ENCODE peak calls at places on chromosomes 4 and X, in four cellular contexts. D is GM12878, W is uterus, H is lower leg skin. O is an unnamed sample.

GRCh38 chr4:72094054-72094780 is 62.4 kb downstream of the NPFFR2 start:
- DNase-seq in D (no peak), W (no peak), H (no peak), O (no peak)

GRCh38 chrX:114906978-114907510 is 110.4 kb downstream of the IL13RA2 start:
- DNase-seq in D (no peak), W (no peak), H (no peak), O (no peak)

GRCh38 chr4:1208266-1208961 is 36.0 kb upstream of the SPON2 start:
- DNase-seq in D (no peak), W (peak), H (peak), O (no peak)

GRCh38 chrX:24672701-24673190 is 21.0 kb upstream of the POLA1 start:
- DNase-seq in D (no peak), W (no peak), H (no peak), O (no peak)

GRCh38 chr4:5050520-5050955 is 742 bp upstream of the STK32B start:
- DNase-seq in D (no peak), W (peak), H (peak), O (peak)

GRCh38 chr4:42371306-42372063 is 25.8 kb upstream of the SHISA3 start:
- DNase-seq in D (no peak), W (no peak), H (no peak), O (peak)

GRCh38 chr4:932713-933070 is 432 bp downstream of the TMEM175 start:
- DNase-seq in D (no peak), W (no peak), H (no peak), O (no peak)

GRCh38 chrX:129318375-129318774 is 204.9 kb downstream of the SMARCA1 start:
- DNase-seq in D (no peak), W (no peak), H (no peak), O (no peak)

GRCh38 chr4:185359767-185360446 is 35.8 kb downstream of the LRP2BP start:
- DNase-seq in D (no peak), W (no peak), H (no peak), O (no peak)

GRCh38 chrX:133350751-133351150 is 64.5 kb downstream of the GPC4 start:
- DNase-seq in D (no peak), W (peak), H (peak), O (no peak)

GRCh38 chr4:139416073-139416673 is 37.7 kb upstream of the RAB33B start:
- DNase-seq in D (no peak), W (no peak), H (no peak), O (no peak)

GRCh38 chr4:139950568-139950967 is 203.4 kb downstream of the MAML3 start:
- DNase-seq in D (peak), W (no peak), H (no peak), O (no peak)

GRCh38 chr4:42302348-42302747 is 94.9 kb upstream of the SHISA3 start:
- DNase-seq in D (no peak), W (no peak), H (no peak), O (peak)

GRCh38 chrX:65591206-65591605 is 56.6 kb upstream of the LAS1L start:
- DNase-seq in D (no peak), W (no peak), H (peak), O (no peak)

GRCh38 chr4:88247148-88247547 is 37.2 kb downstream of the PPM1K start:
- DNase-seq in D (no peak), W (no peak), H (no peak), O (no peak)

GRCh38 chr4:147727476-147728028 is 4.3 kb upstream of the ARHGAP10 start:
- DNase-seq in D (no peak), W (no peak), H (no peak), O (no peak)

GRCh38 chrX:136220535-136220934 is 30.7 kb downstream of the MAP7D3 start:
- DNase-seq in D (no peak), W (no peak), H (no peak), O (no peak)

GRCh38 chr4:152950402-152951274 is 14.5 kb downstream of the FHDC1 start:
- DNase-seq in D (no peak), W (no peak), H (no peak), O (no peak)

GRCh38 chr4:26122690-26123089 is 198.1 kb upstream of the RBPJ start:
- DNase-seq in D (no peak), W (no peak), H (no peak), O (no peak)

GRCh38 chr4:2570551-2571222 is 34.2 kb downstream of the FAM193A start:
- DNase-seq in D (peak), W (no peak), H (no peak), O (no peak)

GRCh38 chr4:156977435-156978160 is 6.0 kb upstream of the PDGFC start:
- DNase-seq in D (no peak), W (no peak), H (no peak), O (no peak)

GRCh38 chrX:39855748-39856129 is 242.0 kb downstream of the BCOR start:
- DNase-seq in D (peak), W (no peak), H (no peak), O (no peak)

GRCh38 chr4:164307262-164307661 is 446.7 kb upstream of the SMIM31 start:
- DNase-seq in D (no peak), W (no peak), H (no peak), O (no peak)

GRCh38 chrX:129540068-129540653 is at the start of gene OCRL:
- DNase-seq in D (no peak), W (peak), H (peak), O (peak)

GRCh38 chrX:100477468-100477867 is 67.4 kb upstream of the PCDH19 start:
- DNase-seq in D (no peak), W (no peak), H (no peak), O (no peak)

GRCh38 chrX:149003863-149004660 is 501.0 kb downstream of the IDS start:
- DNase-seq in D (peak), W (no peak), H (no peak), O (no peak)

GRCh38 chr4:78762529-78762928 is 13.6 kb upstream of the BMP2K start:
- DNase-seq in D (no peak), W (no peak), H (no peak), O (no peak)

GRCh38 chrX:21958888-21959287 is 18.4 kb downstream of the SMS start:
- DNase-seq in D (no peak), W (no peak), H (no peak), O (no peak)

GRCh38 chr4:107388736-107389135 is 331.3 kb downstream of the PAPSS1 start:
- DNase-seq in D (no peak), W (no peak), H (no peak), O (no peak)

DNA sequence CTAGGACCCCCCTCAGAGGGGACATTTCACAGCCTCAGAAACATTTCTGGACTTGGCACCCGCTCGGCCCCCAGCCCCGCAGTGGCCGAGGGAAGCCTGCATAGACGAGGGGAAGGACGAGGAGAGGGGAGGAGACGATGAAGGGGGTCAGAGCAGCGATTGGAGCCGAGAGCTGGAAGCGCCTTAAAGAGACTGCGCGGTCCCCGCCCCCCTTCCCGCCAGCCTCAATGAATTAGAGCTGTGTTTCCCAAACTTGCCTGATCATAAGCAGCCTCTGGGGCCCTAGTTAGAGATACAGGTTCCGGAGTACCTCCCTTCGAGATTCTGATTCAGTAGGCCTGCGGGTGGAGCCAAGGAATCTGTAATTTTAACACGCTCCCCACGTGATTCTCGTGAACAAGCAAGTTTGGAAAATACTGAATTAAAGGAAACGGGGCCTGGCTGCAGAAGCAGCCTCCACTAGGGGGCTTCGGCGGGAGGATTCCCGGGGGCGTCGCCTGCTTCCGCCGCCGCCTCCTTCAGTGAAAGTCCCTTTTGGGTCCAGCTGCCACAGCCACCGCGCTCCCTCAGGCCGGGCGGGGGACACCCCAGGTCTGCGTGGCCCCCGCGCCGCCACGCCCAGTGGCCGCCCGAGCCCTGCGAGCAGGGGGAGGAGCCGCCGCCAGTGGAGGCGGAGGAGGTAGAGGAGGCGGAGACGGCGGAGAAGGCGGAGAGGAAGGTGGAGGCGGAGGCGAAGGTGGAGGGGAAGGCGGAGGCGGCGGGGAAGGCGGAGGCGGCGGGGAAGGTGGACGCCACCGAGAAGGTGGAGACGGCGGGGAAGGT is at the start of gene USP27X:
- DNase-seq in D (peak), W (peak), H (peak), O (peak)
- TF ChIP-seq POLR2A in D (peak), W (peak), H (no peak), O (peak)

GRCh38 chr4:187294861-187295260 is 571.2 kb upstream of the FAT1 start:
- DNase-seq in D (no peak), W (no peak), H (no peak), O (no peak)
- TF ChIP-seq POLR2A in D (no peak), W (no peak), H (no peak), O (no peak)

DNA sequence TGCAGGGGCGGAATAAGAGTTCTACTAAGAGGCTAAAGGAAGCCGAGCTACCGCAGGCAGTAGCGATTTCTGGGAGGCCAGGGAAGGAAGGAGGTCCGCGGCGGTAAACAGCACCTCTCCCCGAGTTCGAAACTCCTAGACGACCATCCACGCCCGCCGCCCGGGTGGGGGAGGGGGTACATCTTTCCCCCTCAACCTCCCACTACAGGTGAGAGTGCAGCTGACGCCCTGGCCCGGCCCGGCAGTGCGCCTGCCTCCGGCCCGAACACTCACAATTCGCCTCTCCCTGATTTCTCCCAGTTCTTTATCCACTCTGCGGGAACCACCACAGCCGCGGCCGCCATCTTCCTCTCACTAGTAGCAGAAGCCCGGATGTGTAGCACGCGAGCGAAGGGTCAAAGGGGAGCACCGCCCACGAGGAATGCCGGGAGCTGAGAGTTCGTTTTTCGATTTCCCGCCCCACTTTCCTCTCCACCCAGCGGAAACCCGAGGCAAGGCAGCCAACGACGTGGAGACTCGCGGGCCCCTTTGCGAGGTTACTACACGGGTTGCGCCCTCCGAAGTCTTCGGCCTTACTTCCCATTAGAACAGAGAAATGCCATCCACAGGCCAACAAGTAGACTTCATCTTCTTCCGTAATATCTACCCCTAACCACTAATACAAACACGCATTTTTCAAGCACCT is at the start of gene THOC2:
- DNase-seq in D (peak), W (peak), H (peak), O (peak)
- TF ChIP-seq POLR2A in D (peak), W (peak), H (no peak), O (peak)

GRCh38 chrX:106802388-106803275 is at the start of gene TBC1D8B:
- DNase-seq in D (peak), W (peak), H (peak), O (peak)
- TF ChIP-seq POLR2A in D (no peak), W (peak), H (no peak), O (peak)

GRCh38 chr4:73422458-73422752 is 13.6 kb upstream of the AFP start:
- DNase-seq in D (no peak), W (no peak), H (no peak), O (no peak)

GRCh38 chr4:73419106-73420038 is 15.3 kb downstream of the ALB start:
- DNase-seq in D (no peak), W (no peak), H (no peak), O (no peak)

GRCh38 chr4:73418677-73419076 is 14.6 kb downstream of the ALB start:
- DNase-seq in D (no peak), W (no peak), H (no peak), O (no peak)

GRCh38 chr4:73421708-73422457 is 14.1 kb upstream of the AFP start:
- DNase-seq in D (no peak), W (no peak), H (no peak), O (no peak)

DNA sequence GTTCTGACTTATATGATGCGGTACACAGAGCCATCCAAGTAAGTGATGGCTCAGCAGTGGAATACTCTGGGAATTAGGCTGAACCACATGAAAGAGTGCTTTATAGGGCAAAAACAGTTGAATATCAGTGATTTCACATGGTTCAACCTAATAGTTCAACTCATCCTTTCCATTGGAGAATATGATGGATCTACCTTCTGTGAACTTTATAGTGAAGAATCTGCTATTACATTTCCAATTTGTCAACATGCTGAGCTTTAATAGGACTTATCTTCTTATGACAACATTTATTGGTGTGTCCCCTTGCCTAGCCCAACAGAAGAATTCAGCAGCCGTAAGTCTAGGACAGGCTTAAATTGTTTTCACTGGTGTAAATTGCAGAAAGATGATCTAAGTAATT is 15.4 kb upstream of the AFP start:
- DNase-seq in D (no peak), W (no peak), H (no peak), O (no peak)
- TF ChIP-seq POLR2A in D (no peak), W (no peak), H (no peak), O (no peak)

GRCh38 chr4:145937021-145937861 is 1.4 kb downstream of the ZNF827 start:
- DNase-seq in D (no peak), W (peak), H (peak), O (no peak)

GRCh38 chr4:145937990-145938611 is 522 bp downstream of the ZNF827 start:
- DNase-seq in D (no peak), W (peak), H (no peak), O (no peak)

GRCh38 chr4:145939241-145939640 is 618 bp upstream of the ZNF827 start:
- DNase-seq in D (no peak), W (no peak), H (no peak), O (no peak)

GRCh38 chr4:145939856-145940255 is 1.2 kb upstream of the ZNF827 start:
- DNase-seq in D (no peak), W (no peak), H (no peak), O (no peak)

GRCh38 chr4:145938618-145939177 is at the start of gene ZNF827:
- DNase-seq in D (peak), W (peak), H (peak), O (no peak)
- TF ChIP-seq POLR2A in D (peak), W (no peak), H (no peak), O (peak)

GRCh38 chrX:68684291-68684918 is 36.9 kb downstream of the STARD8 start:
- DNase-seq in D (no peak), W (no peak), H (no peak), O (no peak)

GRCh38 chrX:68684919-68685304 is 37.4 kb downstream of the STARD8 start:
- DNase-seq in D (no peak), W (no peak), H (no peak), O (no peak)

GRCh38 chrX:68683580-68683979 is 36.1 kb downstream of the STARD8 start:
- DNase-seq in D (no peak), W (no peak), H (no peak), O (no peak)

GRCh38 chrX:68686684-68687045 is 39.2 kb downstream of the STARD8 start:
- DNase-seq in D (no peak), W (peak), H (no peak), O (no peak)

DNA sequence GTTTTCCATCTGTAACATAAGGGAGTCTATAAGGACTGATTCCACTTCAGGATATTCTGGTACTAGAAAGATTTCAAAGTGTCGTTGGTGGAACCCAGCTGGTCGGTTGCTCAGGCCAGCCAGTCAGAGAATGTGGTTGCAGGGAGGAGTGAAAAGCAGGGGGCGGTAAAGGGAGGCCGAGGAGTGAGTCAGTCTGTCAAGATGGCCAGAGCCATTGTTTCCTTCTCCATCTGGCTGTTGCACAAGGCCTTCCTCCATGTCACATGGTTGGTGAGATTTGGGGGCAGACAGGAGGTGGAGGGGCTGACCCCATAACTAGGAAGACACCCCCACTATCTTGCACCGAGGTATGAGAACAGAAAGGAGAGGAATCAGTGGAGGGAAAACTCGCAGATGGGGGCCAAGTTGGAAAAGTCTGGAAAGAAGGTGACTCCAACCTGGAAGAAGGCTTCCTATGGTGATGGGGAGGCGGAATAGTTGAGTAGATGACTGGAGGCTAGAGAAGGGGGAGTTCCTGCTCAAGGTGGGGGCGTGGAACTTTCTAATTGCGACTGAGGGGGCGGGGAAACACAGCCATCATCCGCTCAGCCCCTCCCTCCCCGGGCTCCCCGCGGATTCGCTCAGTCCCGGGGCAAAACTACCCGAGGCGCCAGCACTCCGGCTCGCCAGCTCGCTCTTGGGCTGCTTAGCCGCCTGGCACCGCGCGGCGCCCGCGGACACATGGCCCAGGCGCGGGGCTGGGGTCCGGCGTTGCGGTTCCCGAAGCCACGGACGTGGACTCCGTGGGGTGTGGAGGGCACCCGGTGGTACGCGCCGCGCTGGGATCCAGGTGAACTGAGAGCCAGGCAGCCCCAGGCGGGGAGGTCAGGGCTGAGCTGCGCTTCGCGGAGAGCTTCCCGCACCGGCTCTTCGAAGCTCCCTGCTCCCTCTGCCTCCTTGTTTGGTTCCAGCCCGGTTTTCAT is 38.5 kb downstream of the STARD8 start:
- DNase-seq in D (no peak), W (peak), H (no peak), O (no peak)
- TF ChIP-seq POLR2A in D (no peak), W (no peak), H (no peak), O (no peak)